ENCODE peak calls at places on chromosomes 3 and 15, in eight cellular contexts. B is K562, T is spleen, X is ovary, P is transverse colon, R is breast epithelium, A is heart left ventricle, C is gastrocnemius medialis. L is an unnamed sample.
A peak's percentile ranks its signal among the peaks of the same experiment; 100 is the strongest.

GRCh38 chr15:68781209-68781608 is 39.5 kb downstream of the ANP32A start:
- DNase-seq in C (no peak), X (no peak), R (no peak), B (no peak), T (no peak), P (no peak), A (no peak), L (no peak)

GRCh38 chr3:193829781-193830180 is 236.8 kb downstream of the OPA1 start:
- DNase-seq in X (no peak), B (no peak), C (no peak), T (no peak), A (no peak), P (peak; percentile 37), R (peak; percentile 94), L (peak; percentile 60)

GRCh38 chr3:72907851-72908620 is 20.2 kb downstream of the GXYLT2 start:
- DNase-seq in X (no peak), B (no peak), T (no peak), C (peak; percentile 23), P (no peak), R (peak; percentile 39), A (peak; percentile 54), L (peak; percentile 38)

GRCh38 chr3:46858456-46858855 is 4.8 kb downstream of the MYL3 start:
- DNase-seq in C (no peak), B (no peak), P (no peak), R (no peak), X (peak; percentile 8), T (peak; percentile 39), A (peak; percentile 9), L (peak; percentile 66)

GRCh38 chr3:17645074-17645698 is 97.2 kb downstream of the TBC1D5 start:
- DNase-seq in B (peak; percentile 17), A (peak; percentile 14), C (no peak), R (no peak), P (no peak), X (no peak), T (no peak), L (no peak)

GRCh38 chr3:197308591-197308990 is 10.2 kb upstream of the DLG1 start:
- DNase-seq in B (no peak), C (no peak), X (no peak), R (no peak), T (no peak), A (no peak), P (no peak), L (no peak)

GRCh38 chr3:57100046-57100695 is 39.7 kb downstream of the SPATA12 start:
- DNase-seq in R (peak; percentile 60), P (peak; percentile 71), B (peak; percentile 57), T (no peak), C (peak; percentile 32), X (peak; percentile 77), A (peak; percentile 50), L (peak; percentile 73)

GRCh38 chr3:96779810-96780209 is 34.6 kb upstream of the EPHA6 start:
- DNase-seq in B (no peak), A (no peak), X (no peak), C (no peak), T (no peak), P (no peak), R (no peak), L (no peak)

GRCh38 chr3:10483686-10484345 is 21.6 kb downstream of the ATP2B2 start:
- DNase-seq in X (no peak), B (no peak), C (no peak), A (no peak), R (no peak), T (no peak), P (no peak), L (no peak)

GRCh38 chr3:43638594-43639447 is 17.0 kb upstream of the ANO10 start:
- DNase-seq in C (no peak), R (no peak), A (no peak), P (peak; percentile 73), B (peak; percentile 66), T (peak; percentile 78), X (no peak), L (no peak)

GRCh38 chr3:55735976-55736375 is 248.9 kb upstream of the WNT5A start:
- DNase-seq in R (no peak), P (no peak), T (no peak), A (no peak), C (no peak), X (no peak), B (no peak), L (no peak)

GRCh38 chr3:141393151-141394076 is 25.1 kb downstream of the ZBTB38 start:
- DNase-seq in C (no peak), P (no peak), T (no peak), X (peak; percentile 79), R (peak; percentile 54), B (no peak), A (no peak), L (no peak)

GRCh38 chr3:45582407-45582806 is 12.1 kb upstream of the LIMD1 start:
- DNase-seq in X (no peak), C (no peak), R (no peak), P (no peak), B (no peak), A (no peak), T (no peak), L (peak; percentile 15)

GRCh38 chr3:62261121-62261520 is 112.2 kb downstream of the FEZF2 start:
- DNase-seq in R (no peak), C (no peak), X (no peak), A (no peak), B (no peak), T (no peak), P (no peak), L (no peak)

GRCh38 chr15:48409623-48410022 is 78.4 kb downstream of the DUT start:
- DNase-seq in P (no peak), C (no peak), X (no peak), B (no peak), T (no peak), R (no peak), A (no peak), L (no peak)

DNA sequence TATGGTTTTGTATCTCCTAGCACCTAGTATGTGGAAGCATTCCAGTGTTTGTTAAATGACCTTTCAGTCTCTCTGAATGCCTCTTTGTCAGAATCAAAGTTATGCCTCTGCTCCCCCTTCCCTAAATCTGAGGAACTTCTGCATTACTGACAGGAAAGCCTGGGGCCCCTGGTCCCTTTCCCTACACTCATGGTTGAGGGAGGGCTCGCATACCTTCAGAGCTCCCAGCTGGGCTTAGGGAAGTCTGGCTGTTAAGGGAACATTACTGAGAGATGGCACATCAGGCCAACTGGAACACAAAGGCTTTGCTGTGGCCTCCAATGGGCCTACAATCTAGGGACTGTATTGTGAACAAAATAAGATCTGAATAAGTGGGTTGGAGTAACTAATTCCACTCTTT is 10.3 kb downstream of the PKM start:
- DNase-seq in A (no peak), B (no peak), P (no peak), X (no peak), T (no peak), R (no peak), C (no peak), L (no peak)
- TF ChIP-seq POLR2A in A (no peak), B (no peak), P (no peak), X (no peak), T (no peak), R (no peak), C (no peak), L (no peak)

DNA sequence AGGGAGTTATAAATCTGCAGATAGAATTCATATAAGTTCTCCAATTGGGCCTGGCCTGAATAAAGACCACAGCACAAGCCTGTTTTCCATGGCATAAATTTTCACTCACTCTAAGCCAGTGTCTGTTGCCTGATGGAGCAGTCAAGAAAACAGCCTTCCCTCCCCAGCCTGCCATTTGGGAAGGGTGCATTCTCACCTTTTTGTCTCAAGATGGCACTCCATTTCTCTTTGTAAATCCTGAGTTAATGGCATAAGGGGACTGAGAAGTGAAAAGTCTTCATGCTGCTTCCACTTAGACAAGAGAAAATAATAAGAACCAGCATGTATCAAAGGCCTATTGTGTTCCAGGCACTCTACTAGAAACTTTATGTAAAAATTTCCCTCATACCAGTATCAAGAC is 115.6 kb upstream of the MANF start:
- DNase-seq in T (no peak), P (no peak), R (no peak), A (no peak), B (no peak), X (no peak), C (no peak), L (no peak)
- TF ChIP-seq CTCF in T (no peak), P (no peak), R (no peak), A (no peak), B (no peak), X (no peak), C (no peak), L (no peak)

GRCh38 chr3:152516195-152516594 is 247.5 kb downstream of the MBNL1 start:
- DNase-seq in T (no peak), X (no peak), C (no peak), A (no peak), R (no peak), B (no peak), P (no peak), L (no peak)

GRCh38 chr3:152508705-152509104 is 240.0 kb downstream of the MBNL1 start:
- DNase-seq in P (no peak), R (no peak), A (no peak), B (peak; percentile 40), T (no peak), C (no peak), X (no peak), L (no peak)

GRCh38 chr3:152517517-152517916 is 248.8 kb downstream of the MBNL1 start:
- DNase-seq in C (no peak), R (no peak), T (no peak), B (no peak), X (no peak), P (no peak), A (no peak), L (no peak)

GRCh38 chr3:152513301-152513960 is 244.7 kb downstream of the MBNL1 start:
- DNase-seq in B (no peak), C (no peak), R (no peak), X (no peak), A (no peak), T (no peak), P (no peak), L (no peak)

GRCh38 chr3:152511904-152512303 is 243.2 kb downstream of the MBNL1 start:
- DNase-seq in T (no peak), P (no peak), R (no peak), A (no peak), X (no peak), B (no peak), C (no peak), L (no peak)
- TF ChIP-seq POLR2A in T (no peak), P (no peak), R (no peak), A (no peak), X (no peak), B (no peak), C (no peak), L (no peak)

GRCh38 chr3:113747719-113748046 is 848 bp downstream of the ATP6V1A start:
- DNase-seq in B (no peak), R (no peak), A (no peak), P (no peak), T (no peak), X (no peak), C (no peak), L (no peak)
- TF ChIP-seq CTCF in B (no peak), R (no peak), A (no peak), P (no peak), T (no peak), X (no peak), C (no peak), L (no peak)